ENCODE peak calls at places on chromosomes 7 and 10, in eight cellular contexts. Q, G, C, U, H, V, Y and B are unnamed samples.

GRCh38 chr10:29377333-29377961 is 88.6 kb downstream of the LYZL1 start:
- DNase-seq in Q (peak), G (no peak), C (peak), U (no peak), H (no peak), V (peak), Y (no peak), B (no peak)

GRCh38 chr10:51397695-51398094 is 301.7 kb downstream of the CSTF2T start:
- DNase-seq in Q (no peak), G (peak), C (no peak), U (peak), H (no peak), V (peak), Y (peak), B (no peak)

GRCh38 chr7:23107781-23108180 is 2.2 kb downstream of the KLHL7 start:
- DNase-seq in Q (no peak), G (no peak), C (no peak), U (no peak), H (no peak), V (no peak), Y (no peak), B (no peak)

GRCh38 chr10:89702121-89702480 is 711 bp downstream of the KIF20B start:
- DNase-seq in Q (no peak), G (no peak), C (peak), U (no peak), H (no peak), V (no peak), Y (no peak), B (peak)

GRCh38 chr10:112653215-112653614 is 206.2 kb downstream of the VTI1A start:
- DNase-seq in Q (no peak), G (no peak), C (no peak), U (no peak), H (no peak), V (no peak), Y (no peak), B (no peak)

GRCh38 chr7:8154290-8154689 is 107.7 kb downstream of the ICA1 start:
- DNase-seq in Q (no peak), G (no peak), C (no peak), U (no peak), H (no peak), V (no peak), Y (no peak), B (no peak)

GRCh38 chr7:117990834-117991233 is 117.6 kb upstream of the CTTNBP2 start:
- DNase-seq in Q (no peak), G (no peak), C (no peak), U (no peak), H (no peak), V (no peak), Y (no peak), B (no peak)

GRCh38 chr7:2296830-2297229 is 17.4 kb downstream of the SNX8 start:
- DNase-seq in Q (no peak), G (no peak), C (no peak), U (no peak), H (no peak), V (no peak), Y (no peak), B (no peak)

GRCh38 chr7:14322724-14323123 is 333.3 kb upstream of the ETV1 start:
- DNase-seq in Q (no peak), G (no peak), C (no peak), U (no peak), H (no peak), V (no peak), Y (no peak), B (no peak)

GRCh38 chr10:14304029-14304428 is 26.7 kb downstream of the FRMD4A start:
- DNase-seq in Q (no peak), G (no peak), C (no peak), U (no peak), H (no peak), V (no peak), Y (no peak), B (no peak)

GRCh38 chr10:18075881-18076280 is 64.3 kb upstream of the CACNB2 start:
- DNase-seq in Q (no peak), G (no peak), C (no peak), U (no peak), H (no peak), V (no peak), Y (no peak), B (no peak)

GRCh38 chr7:67487316-67487715 is 490.7 kb downstream of the TYW1 start:
- DNase-seq in Q (no peak), G (no peak), C (no peak), U (no peak), H (no peak), V (no peak), Y (no peak), B (no peak)

GRCh38 chr10:71638577-71639411 is 80.8 kb downstream of the C10orf105 start:
- DNase-seq in Q (no peak), G (no peak), C (no peak), U (no peak), H (peak), V (no peak), Y (no peak), B (peak)

GRCh38 chr7:50121269-50121668 is 28.2 kb upstream of the ZPBP start:
- DNase-seq in Q (no peak), G (no peak), C (no peak), U (no peak), H (no peak), V (no peak), Y (no peak), B (no peak)

GRCh38 chr10:34102237-34102673 is 712.8 kb downstream of the PARD3 start:
- DNase-seq in Q (no peak), G (peak), C (no peak), U (peak), H (no peak), V (peak), Y (peak), B (no peak)

GRCh38 chr10:79884006-79884405 is 57.5 kb downstream of the NUTM2E start:
- DNase-seq in Q (no peak), G (no peak), C (no peak), U (no peak), H (no peak), V (no peak), Y (no peak), B (no peak)

DNA sequence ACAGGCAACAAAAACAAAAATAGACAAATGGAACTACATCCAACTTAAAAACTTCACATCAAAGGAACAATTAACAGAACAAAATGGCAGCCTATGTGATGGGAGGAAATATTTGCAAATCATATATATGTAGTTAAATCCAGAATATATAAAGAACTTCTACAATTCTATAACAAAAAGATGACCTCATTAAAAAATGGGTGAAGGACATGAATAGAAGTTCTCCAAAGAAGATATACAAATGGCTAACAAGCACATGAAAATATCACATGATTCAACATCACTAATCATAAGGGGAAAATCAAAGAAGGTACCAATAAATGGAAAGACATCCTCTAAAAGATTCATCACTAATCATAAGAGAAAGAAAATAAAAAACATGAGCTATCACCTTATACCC is 416.1 kb downstream of the LRMDA start:
- DNase-seq in Q (no peak), G (no peak), C (no peak), U (no peak), H (no peak), V (no peak), Y (no peak), B (no peak)
- TF ChIP-seq CTCF in Q (no peak), G (no peak), C (no peak), U (no peak), H (no peak), V (no peak), Y (no peak), B (no peak)

DNA sequence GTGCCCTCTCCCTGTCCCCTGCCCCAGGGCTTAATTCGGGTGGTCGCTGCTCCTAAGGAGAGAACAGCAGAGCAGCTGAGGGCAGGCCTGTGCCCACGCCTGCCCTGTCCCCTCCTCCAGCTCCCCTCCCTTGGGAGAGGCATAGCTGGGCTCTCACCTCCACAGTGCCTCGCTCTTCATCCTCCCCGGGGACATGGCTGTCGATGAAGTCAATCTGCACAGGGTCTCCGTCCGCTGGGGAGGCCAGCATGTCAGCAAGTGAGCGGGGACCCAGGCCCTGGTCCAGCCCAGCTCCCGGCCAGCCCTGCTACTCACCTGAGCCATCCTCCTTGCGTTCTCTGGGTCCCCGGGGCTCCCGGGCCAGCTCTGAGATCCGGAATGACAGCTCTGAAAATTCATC is 3.8 kb upstream of the SAP25 start:
- DNase-seq in Q (no peak), G (no peak), C (no peak), U (no peak), H (no peak), V (no peak), Y (no peak), B (no peak)
- TF ChIP-seq CTCF in Q (no peak), G (no peak), C (no peak), U (no peak), H (no peak), V (no peak), Y (no peak), B (no peak)

DNA sequence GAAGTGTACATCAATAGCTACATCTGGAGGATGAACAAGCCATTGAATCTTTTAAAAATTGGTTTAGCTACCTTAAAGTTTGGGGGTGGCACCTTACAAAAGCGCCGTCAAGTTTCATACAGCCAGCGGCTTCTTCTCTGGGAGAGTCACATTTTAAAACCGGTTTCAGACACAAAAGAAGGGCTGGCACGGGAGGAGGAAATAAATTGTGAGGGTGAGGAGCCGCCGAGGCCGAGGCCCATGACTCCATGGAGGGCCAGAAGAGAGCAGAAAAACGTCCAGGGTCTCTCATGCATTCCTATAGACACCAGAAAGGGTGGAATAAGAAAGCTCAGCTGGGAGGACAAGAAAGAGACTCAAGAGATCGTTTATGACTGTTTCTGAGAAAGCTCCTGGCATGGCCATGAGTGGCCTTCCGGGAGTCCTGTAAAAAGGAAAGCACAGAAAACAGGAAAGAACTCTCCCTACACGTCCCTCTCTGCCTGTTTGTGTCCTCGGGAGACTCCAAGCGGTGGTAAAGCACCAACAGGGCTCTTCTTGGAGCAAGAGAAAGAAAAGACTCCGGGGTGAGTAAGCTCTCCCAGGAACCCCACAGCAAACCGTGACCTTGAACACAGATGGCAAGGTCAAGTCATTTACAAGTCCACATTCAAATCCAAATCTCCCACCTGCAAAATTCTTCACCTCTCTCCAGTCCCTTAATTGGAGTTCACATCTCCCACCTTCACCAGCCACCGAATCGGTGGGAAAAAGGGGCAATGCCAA is 1.8 kb downstream of the FRAT2 start:
- DNase-seq in Q (no peak), G (no peak), C (peak), U (peak), H (no peak), V (peak), Y (peak), B (peak)
- TF ChIP-seq CTCF in Q (no peak), G (peak), C (peak), U (peak), H (peak), V (peak), Y (no peak), B (no peak)

GRCh38 chr7:102318482-102318971 is 31.9 kb downstream of the SH2B2 start:
- DNase-seq in Q (peak), G (no peak), C (no peak), U (no peak), H (no peak), V (peak), Y (no peak), B (no peak)
- TF ChIP-seq CTCF in Q (peak), G (no peak), C (no peak), U (no peak), H (no peak), V (no peak), Y (no peak), B (no peak)

DNA sequence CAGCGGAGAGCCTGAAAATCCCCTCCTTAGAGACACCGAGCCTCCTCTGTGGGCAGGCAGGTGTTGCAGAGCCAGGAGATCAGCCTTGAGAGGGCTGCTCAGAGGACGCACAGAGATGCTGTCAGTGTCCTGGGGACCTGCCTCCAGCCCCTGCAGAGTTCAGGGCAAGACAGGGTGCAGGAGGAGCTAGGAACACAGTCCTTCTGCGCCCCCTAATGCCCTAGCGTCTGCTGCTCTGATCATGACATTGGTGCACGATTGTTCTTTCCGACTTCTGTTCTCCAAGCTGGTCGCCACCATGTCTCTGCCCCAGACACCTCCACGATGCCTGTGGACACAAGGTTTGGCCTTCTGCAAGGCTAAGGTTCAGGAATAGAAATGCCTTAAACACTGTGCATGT is 613.7 kb upstream of the MKI67 start:
- DNase-seq in Q (peak), G (no peak), C (peak), U (no peak), H (no peak), V (no peak), Y (no peak), B (no peak)
- TF ChIP-seq CTCF in Q (peak), G (no peak), C (peak), U (no peak), H (no peak), V (no peak), Y (no peak), B (no peak)

DNA sequence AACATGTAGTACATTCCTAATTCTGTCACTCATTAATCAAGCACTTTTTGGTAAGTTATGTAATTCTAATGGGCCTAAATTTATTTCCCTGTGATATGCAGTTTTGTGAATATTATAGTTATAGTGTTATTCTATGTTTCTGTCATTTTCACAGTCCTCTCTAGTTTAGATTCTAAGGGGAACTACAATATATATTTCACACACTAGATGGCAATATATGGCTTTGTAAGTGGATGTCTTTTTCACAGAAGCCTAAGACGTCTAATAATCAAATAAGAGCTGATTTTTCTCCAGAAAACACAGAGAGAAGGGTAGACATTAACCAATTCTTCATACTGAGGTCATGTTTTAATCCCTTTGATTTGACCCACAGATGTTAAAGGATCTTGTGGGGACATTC is 18.0 kb downstream of the RNLS start:
- DNase-seq in Q (peak), G (no peak), C (peak), U (no peak), H (no peak), V (peak), Y (no peak), B (no peak)
- TF ChIP-seq CTCF in Q (peak), G (peak), C (no peak), U (peak), H (peak), V (peak), Y (no peak), B (no peak)

GRCh38 chr7:19017374-19017773 is 100.1 kb downstream of the TWIST1 start:
- DNase-seq in Q (no peak), G (no peak), C (peak), U (no peak), H (no peak), V (no peak), Y (no peak), B (no peak)
- TF ChIP-seq CTCF in Q (no peak), G (no peak), C (no peak), U (no peak), H (no peak), V (no peak), Y (no peak), B (no peak)